ENCODE peak calls at places on chromosome 7, in six cellular contexts. S, H, Z, B, F and X are unnamed samples. For H3K4me1 and H3K9me3, the result is how much of the 10 kb centered on the place peaks cover.

GRCh38 chr7:91628742-91629141 is 251.8 kb downstream of the MTERF1 start:
- DNase-seq in S (no peak), Z (no peak), H (no peak), F (no peak), B (no peak), X (no peak)

GRCh38 chr7:43492906-43493305 is 90.0 kb upstream of the STK17A start:
- DNase-seq in Z (no peak), B (no peak), S (no peak), F (no peak), H (no peak), X (no peak)

GRCh38 chr7:24898691-24899090 is 81.3 kb downstream of the OSBPL3 start:
- DNase-seq in Z (peak), S (peak), H (no peak), B (no peak), F (no peak), X (no peak)

GRCh38 chr7:152435384-152436278 is at the start of gene KMT2C:
- DNase-seq in F (peak), H (peak), S (peak), B (peak), Z (peak), X (peak)

GRCh38 chr7:149883452-149883861 is 9.7 kb downstream of the ATP6V0E2 start:
- DNase-seq in B (peak), Z (peak), H (peak), F (peak), S (peak), X (peak)

GRCh38 chr7:154910977-154911376 is 91.9 kb downstream of the PAXIP1 start:
- DNase-seq in F (peak), B (no peak), H (no peak), S (no peak), Z (no peak), X (no peak)

GRCh38 chr7:12322903-12323300 is 80.8 kb downstream of the VWDE start:
- DNase-seq in S (no peak), F (no peak), Z (no peak), H (no peak), B (no peak), X (no peak)

GRCh38 chr7:28955723-28956607 is 2.2 kb downstream of the TRIL start:
- DNase-seq in B (peak), S (peak), F (peak), H (peak), Z (no peak), X (peak)

GRCh38 chr7:114084381-114085312 is 165.8 kb upstream of the PPP1R3A start:
- DNase-seq in F (peak), S (no peak), H (peak), Z (no peak), B (peak), X (peak)

GRCh38 chr7:157558875-157559595 is 222.2 kb downstream of the DNAJB6 start:
- DNase-seq in Z (no peak), F (peak), B (no peak), H (peak), S (no peak), X (no peak)

GRCh38 chr7:105797652-105798051 is 78.7 kb downstream of the ATXN7L1 start:
- DNase-seq in B (no peak), Z (no peak), F (no peak), S (no peak), H (no peak), X (no peak)

GRCh38 chr7:95980073-95980655 is 207.8 kb downstream of the DYNC1I1 start:
- DNase-seq in B (no peak), Z (no peak), H (no peak), S (no peak), F (no peak), X (no peak)

GRCh38 chr7:15906436-15906835 is 220.0 kb upstream of the MEOX2 start:
- DNase-seq in B (no peak), F (no peak), S (no peak), Z (no peak), H (no peak), X (no peak)

GRCh38 chr7:50852901-50853300 is 70.2 kb upstream of the GRB10 start:
- DNase-seq in H (no peak), F (no peak), Z (no peak), B (no peak), S (no peak), X (no peak)

GRCh38 chr7:155734445-155734809 is 77.8 kb downstream of the SHH start:
- DNase-seq in B (no peak), S (no peak), F (no peak), H (no peak), Z (no peak), X (no peak)

GRCh38 chr7:94701555-94701973 is 45.6 kb upstream of the SGCE start:
- DNase-seq in Z (no peak), B (no peak), H (no peak), F (no peak), S (peak), X (no peak)

GRCh38 chr7:155398944-155399343 is 59.0 kb upstream of the EN2 start:
- DNase-seq in H (peak), Z (no peak), S (no peak), F (peak), B (no peak), X (no peak)

DNA sequence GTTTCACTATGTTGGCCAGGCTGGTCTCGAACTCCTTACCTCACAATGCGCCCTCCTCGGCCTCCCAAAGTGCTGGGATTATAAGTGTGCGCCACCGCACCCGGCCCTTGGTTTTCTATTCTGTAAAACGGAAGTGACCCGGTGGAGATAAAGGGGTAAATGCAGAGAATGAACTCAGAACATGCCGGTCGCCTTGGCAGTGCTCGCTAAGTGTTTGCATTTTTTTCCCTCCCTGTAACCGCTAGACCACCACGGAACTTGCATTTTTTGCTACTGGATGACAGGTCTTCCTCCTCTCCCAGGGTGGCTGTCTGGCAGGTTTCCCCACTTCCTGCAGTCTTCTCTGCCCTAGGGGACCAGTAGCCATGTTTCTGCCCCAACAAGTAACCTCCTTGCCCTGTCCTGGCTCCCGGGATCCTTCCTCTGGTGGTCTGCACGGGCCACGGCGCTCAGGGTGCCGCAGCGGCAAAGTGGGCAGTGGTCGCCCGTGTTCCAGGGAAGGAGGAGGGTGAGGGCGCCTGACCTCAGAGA is 18.8 kb upstream of the GNA12 start:
- DNase-seq in F (no peak), B (no peak), Z (no peak), H (peak), S (peak), X (no peak)
- H3K4me3 ChIP-seq in F (no peak), B (no peak), Z (no peak), H (no peak), S (no peak), X (no peak)

DNA sequence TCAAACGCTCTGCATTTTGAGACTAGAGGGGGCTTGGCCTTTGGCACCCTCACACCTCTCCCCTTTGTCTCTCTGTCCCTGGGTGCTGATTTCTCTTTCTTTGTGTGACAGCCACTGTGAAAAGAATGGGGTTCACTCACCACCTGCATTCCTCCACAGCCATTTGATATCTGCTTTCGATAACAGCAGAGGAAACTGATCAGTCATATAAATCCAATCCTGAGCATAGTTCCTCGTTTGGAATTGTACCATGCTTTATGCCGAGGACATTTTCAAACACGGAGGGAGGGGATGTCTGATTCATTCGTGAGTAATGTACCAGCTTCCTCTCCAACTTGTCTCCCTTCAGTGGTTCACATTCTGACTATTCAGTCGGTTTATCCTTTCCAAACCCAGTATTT is 15.8 kb downstream of the MET start:
- DNase-seq in H (no peak), F (no peak), Z (no peak), S (peak), B (no peak), X (no peak)
- H3K4me1 ChIP-seq in H (under half), F (under half), Z (under half), S (under half), B (under half), X (under half)

GRCh38 chr7:262251-262572 is 27.8 kb upstream of the FOXL3 start:
- DNase-seq in B (no peak), S (no peak), H (peak), F (peak), Z (no peak), X (no peak)
- H3K9me3 ChIP-seq in B (under half), S (under half), H (under half), F (under half), Z (under half), X (under half)

GRCh38 chr7:18515067-18515466 is 19.5 kb downstream of the HDAC9 start:
- DNase-seq in H (no peak), Z (no peak), F (no peak), S (peak), B (no peak), X (no peak)
- H3K4me3 ChIP-seq in H (no peak), Z (no peak), F (no peak), S (no peak), B (no peak), X (no peak)

GRCh38 chr7:128861957-128862570 is 592 bp upstream of the ATP6V1F start:
- DNase-seq in Z (no peak), B (no peak), H (no peak), S (no peak), F (no peak), X (no peak)
- H3K4me1 ChIP-seq in Z (under half), B (under half), H (under half), S (under half), F (under half), X (under half)